ENCODE peak calls at places on chromosomes 4 and X, in nine cellular contexts. K, B, D, U, Z, J, A, F and V are unnamed samples.

GRCh38 chrX:119101168-119101567 is 26.4 kb downstream of the KIAA1210 start:
- ATAC-seq in K (no peak), B (no peak), D (no peak), U (no peak), Z (no peak), J (no peak), A (no peak), F (no peak), V (no peak)

GRCh38 chr4:57435300-57435699 is 325.1 kb upstream of the IGFBP7 start:
- ATAC-seq in K (no peak), B (no peak), D (no peak), U (no peak), Z (no peak), J (no peak), A (no peak), F (no peak), V (no peak)

GRCh38 chr4:76748649-76749048 is 149.3 kb downstream of the SOWAHB start:
- ATAC-seq in K (no peak), B (peak; percentile 62), D (peak; percentile 28), U (no peak), Z (no peak), J (no peak), A (no peak), F (peak; percentile 62), V (no peak)

GRCh38 chr4:6761540-6762243 is 20.8 kb upstream of the KIAA0232 start:
- ATAC-seq in K (no peak), B (no peak), D (no peak), U (no peak), Z (peak; percentile 90), J (no peak), A (no peak), F (peak; percentile 73), V (no peak)

GRCh38 chrX:50799531-50799961 is 14.4 kb downstream of the SHROOM4 start:
- ATAC-seq in K (no peak), B (no peak), D (peak; percentile 84), U (peak; percentile 72), Z (no peak), J (no peak), A (no peak), F (no peak), V (no peak)

GRCh38 chr4:54855221-54855854 is 197.6 kb downstream of the KIT start:
- ATAC-seq in K (no peak), B (no peak), D (no peak), U (no peak), Z (no peak), J (no peak), A (no peak), F (no peak), V (no peak)

GRCh38 chrX:103554687-103555417 is 30.5 kb upstream of the TCEAL4 start:
- ATAC-seq in K (no peak), B (no peak), D (peak; percentile 34), U (no peak), Z (no peak), J (no peak), A (peak; percentile 87), F (no peak), V (no peak)

GRCh38 chr4:188682321-188682720 is 543.1 kb downstream of the TRIML1 start:
- ATAC-seq in K (no peak), B (no peak), D (no peak), U (no peak), Z (no peak), J (no peak), A (no peak), F (no peak), V (no peak)

GRCh38 chrX:54042609-54043010 is 1.7 kb downstream of the PHF8 start:
- ATAC-seq in K (no peak), B (peak; percentile 48), D (no peak), U (peak; percentile 44), Z (peak; percentile 24), J (no peak), A (peak; percentile 51), F (no peak), V (peak; percentile 11)

GRCh38 chr4:7909966-7910720 is 29.5 kb downstream of the AFAP1 start:
- ATAC-seq in K (no peak), B (peak; percentile 63), D (peak; percentile 78), U (peak; percentile 3), Z (no peak), J (peak; percentile 35), A (no peak), F (peak; percentile 59), V (peak; percentile 71)

GRCh38 chrX:149495573-149496071 is 9.5 kb downstream of the IDS start:
- ATAC-seq in K (no peak), B (peak; percentile 66), D (peak; percentile 42), U (peak; percentile 70), Z (no peak), J (peak; percentile 88), A (no peak), F (no peak), V (no peak)

GRCh38 chr4:61614256-61614655 is 414.1 kb downstream of the ADGRL3 start:
- ATAC-seq in K (no peak), B (no peak), D (no peak), U (peak; percentile 75), Z (no peak), J (no peak), A (no peak), F (no peak), V (no peak)

GRCh38 chr4:52037730-52038108 is 380 bp downstream of the SGCB start:
- ATAC-seq in K (peak; percentile 63), B (peak; percentile 82), D (no peak), U (peak; percentile 70), Z (peak; percentile 62), J (peak; percentile 93), A (no peak), F (peak; percentile 63), V (peak; percentile 52)

GRCh38 chr4:10054571-10055041 is 33.3 kb upstream of the SLC2A9 start:
- ATAC-seq in K (peak; percentile 44), B (no peak), D (no peak), U (no peak), Z (no peak), J (peak; percentile 47), A (no peak), F (no peak), V (no peak)

GRCh38 chrX:70480660-70481018 is 36.0 kb downstream of the DLG3 start:
- ATAC-seq in K (peak; percentile 90), B (no peak), D (no peak), U (no peak), Z (no peak), J (no peak), A (no peak), F (no peak), V (peak; percentile 26)

GRCh38 chrX:70479970-70480659 is 35.5 kb downstream of the DLG3 start:
- ATAC-seq in K (peak; percentile 57), B (no peak), D (no peak), U (no peak), Z (no peak), J (no peak), A (no peak), F (peak; percentile 63), V (no peak)

GRCh38 chrX:70478521-70478920 is 33.9 kb downstream of the DLG3 start:
- ATAC-seq in K (no peak), B (no peak), D (no peak), U (no peak), Z (no peak), J (no peak), A (no peak), F (no peak), V (no peak)

GRCh38 chrX:70477734-70478075 is 33.1 kb downstream of the DLG3 start:
- ATAC-seq in K (no peak), B (peak; percentile 19), D (no peak), U (no peak), Z (peak; percentile 79), J (no peak), A (no peak), F (no peak), V (no peak)

GRCh38 chrX:70479197-70479969 is 34.7 kb downstream of the DLG3 start:
- ATAC-seq in K (no peak), B (peak; percentile 78), D (no peak), U (peak; percentile 70), Z (peak; percentile 39), J (no peak), A (no peak), F (peak; percentile 8), V (no peak)
- TF ChIP-seq POLR2A in K (no peak), B (no peak), D (no peak), U (peak; percentile 28), Z (no peak), J (no peak), A (no peak), F (no peak), V (no peak)

GRCh38 chr4:151031831-151032605 is 16.9 kb upstream of the LRBA start:
- ATAC-seq in K (no peak), B (peak; percentile 58), D (no peak), U (peak; percentile 65), Z (no peak), J (no peak), A (peak; percentile 85), F (no peak), V (no peak)
- TF ChIP-seq POLR2A in K (no peak), B (no peak), D (no peak), U (no peak), Z (no peak), J (no peak), A (peak; percentile 77), F (no peak), V (no peak)

GRCh38 chr4:176795441-176795840 is 2.7 kb upstream of the VEGFC start:
- ATAC-seq in K (no peak), B (no peak), D (no peak), U (no peak), Z (no peak), J (no peak), A (no peak), F (no peak), V (no peak)

GRCh38 chr4:176793060-176793605 is 411 bp upstream of the VEGFC start:
- ATAC-seq in K (no peak), B (peak; percentile 16), D (peak; percentile 31), U (no peak), Z (no peak), J (no peak), A (no peak), F (no peak), V (no peak)

GRCh38 chr4:176792348-176793059 is at the start of gene VEGFC:
- ATAC-seq in K (peak; percentile 63), B (peak; percentile 87), D (peak; percentile 77), U (peak; percentile 82), Z (peak; percentile 97), J (peak; percentile 76), A (peak; percentile 69), F (peak; percentile 73), V (peak; percentile 89)

GRCh38 chr4:176794651-176795050 is 1.9 kb upstream of the VEGFC start:
- ATAC-seq in K (no peak), B (no peak), D (no peak), U (no peak), Z (no peak), J (no peak), A (no peak), F (no peak), V (no peak)

DNA sequence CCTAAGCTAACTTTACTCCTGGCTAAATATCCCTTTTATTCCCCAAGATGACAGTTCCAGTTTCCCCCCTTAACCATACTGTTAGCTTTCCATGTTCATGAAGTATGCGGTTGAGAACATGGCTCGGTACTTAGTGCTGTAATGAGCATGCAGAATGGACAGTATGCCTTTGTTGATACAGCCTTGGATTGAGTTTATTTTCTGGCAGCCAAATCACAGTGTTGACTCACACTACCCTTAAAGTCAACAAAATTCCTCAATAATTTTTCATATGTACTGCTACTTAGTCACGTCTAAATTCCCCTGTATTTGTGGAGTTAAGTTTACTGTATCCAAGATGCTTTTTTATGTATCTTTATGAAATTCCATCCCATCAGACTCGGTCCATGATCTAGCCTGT is 1.4 kb upstream of the VEGFC start:
- ATAC-seq in K (no peak), B (peak; percentile 81), D (peak; percentile 52), U (peak; percentile 53), Z (no peak), J (no peak), A (no peak), F (no peak), V (no peak)
- TF ChIP-seq POLR2A in K (no peak), B (no peak), D (no peak), U (peak; percentile 16), Z (no peak), J (no peak), A (no peak), F (no peak), V (no peak)

GRCh38 chr4:158209825-158210807 is at the start of gene TMEM144:
- ATAC-seq in K (peak; percentile 99), B (peak; percentile 99), D (peak; percentile 98), U (peak; percentile 100), Z (peak; percentile 100), J (peak; percentile 96), A (peak; percentile 99), F (peak; percentile 98), V (peak; percentile 98)
- TF ChIP-seq POLR2A in K (no peak), B (peak; percentile 51), D (peak; percentile 67), U (no peak), Z (peak; percentile 63), J (peak; percentile 55), A (peak; percentile 84), F (peak; percentile 94), V (no peak)